ENCODE peak calls at places on chromosome 21, in four cellular contexts. U is tibial artery, H is heart left ventricle, L is ovary. O is an unnamed sample.

GRCh38 chr21:23951251-23951650 is 1656.0 kb downstream of the MRPL39 start:
- DNase-seq in U (no peak), H (no peak), L (no peak), O (no peak)

GRCh38 chr21:31482460-31482859 is 138.4 kb upstream of the TIAM1 start:
- DNase-seq in U (no peak), H (no peak), L (no peak), O (no peak)

GRCh38 chr21:33267250-33267649 is 1.1 kb downstream of the IL10RB start:
- DNase-seq in U (no peak), H (no peak), L (no peak), O (no peak)

GRCh38 chr21:29217818-29218252 is 80.9 kb upstream of the BACH1 start:
- DNase-seq in U (no peak), H (no peak), L (no peak), O (no peak)

GRCh38 chr21:42653492-42654061 is at the start of gene PDE9A:
- DNase-seq in U (no peak), H (no peak), L (peak; percentile 60), O (peak; percentile 62)

GRCh38 chr21:31326478-31327247 is 17.4 kb downstream of the TIAM1 start:
- DNase-seq in U (no peak), H (no peak), L (no peak), O (peak; percentile 39)

GRCh38 chr21:34730756-34731445 is 62.1 kb downstream of the CLIC6 start:
- DNase-seq in U (no peak), H (no peak), L (no peak), O (no peak)

GRCh38 chr21:17783816-17784598 is 35.1 kb downstream of the C21orf91 start:
- DNase-seq in U (no peak), H (no peak), L (no peak), O (peak; percentile 28)

GRCh38 chr21:32334980-32335471 is 36.4 kb downstream of the MRAP start:
- DNase-seq in U (no peak), H (no peak), L (no peak), O (no peak)

GRCh38 chr21:41752231-41752681 is 14.6 kb downstream of the RIPK4 start:
- DNase-seq in U (no peak), H (no peak), L (no peak), O (no peak)

GRCh38 chr21:42047821-42048613 is 23.1 kb upstream of the UMODL1 start:
- DNase-seq in U (peak; percentile 80), H (peak; percentile 70), L (peak; percentile 72), O (no peak)

GRCh38 chr21:18204931-18205330 is 39.7 kb upstream of the CHODL start:
- DNase-seq in U (no peak), H (no peak), L (no peak), O (no peak)

GRCh38 chr21:31447477-31447876 is 103.4 kb upstream of the TIAM1 start:
- DNase-seq in U (no peak), H (no peak), L (no peak), O (no peak)

DNA sequence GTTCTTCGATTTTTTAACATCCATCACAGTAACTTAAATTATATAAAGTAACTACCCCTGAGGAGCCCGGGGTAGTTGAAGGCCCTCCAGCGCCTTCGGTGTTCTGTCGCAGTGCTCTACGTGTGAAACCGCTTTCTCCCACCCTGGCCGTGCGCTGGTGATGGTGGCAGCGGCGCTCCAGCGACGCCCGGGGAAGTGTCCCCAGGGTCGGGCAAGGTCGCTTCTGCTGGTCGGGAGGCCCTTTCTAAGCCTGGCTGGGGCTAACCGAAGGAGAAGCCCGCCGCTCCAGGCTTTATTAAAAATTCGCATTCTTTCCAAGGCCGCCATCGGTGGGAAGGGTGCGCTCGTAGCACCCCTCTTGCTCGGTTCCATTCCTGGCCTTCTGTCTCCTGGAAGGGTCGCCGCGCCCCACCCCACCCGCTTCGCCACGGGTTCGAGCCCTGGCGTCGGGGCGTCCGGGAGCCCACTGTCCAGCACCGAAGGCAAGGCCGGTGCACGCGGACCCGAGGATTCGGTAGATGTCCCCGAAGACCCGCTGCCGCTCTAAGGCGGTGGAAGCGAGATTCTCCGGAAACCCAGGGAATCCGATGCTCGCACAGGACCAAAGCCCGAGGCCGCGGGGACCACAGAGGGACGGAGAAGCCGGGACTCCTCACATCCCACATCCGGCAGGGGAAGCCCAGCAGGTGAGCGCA is 807 bp upstream of the RIPPLY3 start:
- DNase-seq in U (no peak), H (no peak), L (no peak), O (no peak)
- H3K4me3 ChIP-seq in U (peak overlapping the region; percentile 54), H (peak overlapping the region; percentile 37), L (no peak overlapping the region), O (peak overlapping the region; percentile 23)

GRCh38 chr21:21200103-21200938 is 202.1 kb downstream of the NCAM2 start:
- DNase-seq in U (peak; percentile 65), H (peak; percentile 49), L (no peak), O (no peak)
- H3K9me3 ChIP-seq in U (no peaks in the 10 kb centered on the region), H (no peaks in the 10 kb centered on the region), L (no peaks in the 10 kb centered on the region), O (no peaks in the 10 kb centered on the region)

GRCh38 chr21:25639922-25640670 is 1.0 kb downstream of the JAM2 start:
- DNase-seq in U (no peak), H (peak; percentile 54), L (peak; percentile 50), O (no peak)
- H3K4me3 ChIP-seq in U (peak overlapping the region; percentile 68), H (peak overlapping the region; percentile 85), L (peak overlapping the region; percentile 63), O (peak overlapping the region; percentile 54)

GRCh38 chr21:40095477-40095876 is 228.2 kb downstream of the PCP4 start:
- DNase-seq in U (no peak), H (no peak), L (no peak), O (no peak)
- H3K9me3 ChIP-seq in U (no peaks in the 10 kb centered on the region), H (no peaks in the 10 kb centered on the region), L (no peaks in the 10 kb centered on the region), O (no peaks in the 10 kb centered on the region)

GRCh38 chr21:15031790-15032357 is 32.9 kb downstream of the NRIP1 start:
- DNase-seq in U (no peak), H (no peak), L (no peak), O (no peak)

GRCh38 chr21:15036189-15036588 is 28.6 kb downstream of the NRIP1 start:
- DNase-seq in U (no peak), H (no peak), L (no peak), O (no peak)

GRCh38 chr21:15037095-15037730 is 27.6 kb downstream of the NRIP1 start:
- DNase-seq in U (no peak), H (no peak), L (no peak), O (no peak)

GRCh38 chr21:15037894-15038293 is 26.9 kb downstream of the NRIP1 start:
- DNase-seq in U (no peak), H (no peak), L (no peak), O (no peak)

GRCh38 chr21:15034126-15034848 is 30.5 kb downstream of the NRIP1 start:
- DNase-seq in U (no peak), H (no peak), L (no peak), O (no peak)
- H3K4me3 ChIP-seq in U (no peak overlapping the region), H (no peak overlapping the region), L (no peak overlapping the region), O (no peak overlapping the region)

DNA sequence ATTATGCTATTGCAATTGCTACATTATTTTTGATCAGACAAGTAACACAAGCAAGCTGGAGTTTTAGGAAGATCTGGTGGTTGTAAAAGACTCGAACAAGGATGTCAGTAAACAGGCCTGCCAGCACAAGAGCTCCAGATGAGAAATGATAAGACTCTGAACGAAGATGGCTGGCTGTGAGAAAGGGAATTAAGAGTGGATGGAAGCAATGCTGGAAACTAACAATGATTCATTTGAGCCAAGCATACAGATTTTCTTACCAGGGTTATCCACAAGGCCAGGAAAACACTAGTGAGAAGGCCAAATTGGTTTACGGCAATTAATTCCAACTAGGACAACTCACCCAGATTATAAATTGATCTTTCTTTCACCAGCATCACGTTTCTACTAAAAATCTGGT is 54.2 kb downstream of the NRIP1 start:
- DNase-seq in U (no peak), H (no peak), L (no peak), O (no peak)
- H3K9me3 ChIP-seq in U (no peaks in the 10 kb centered on the region), H (no peaks in the 10 kb centered on the region), L (no peaks in the 10 kb centered on the region), O (no peaks in the 10 kb centered on the region)

GRCh38 chr21:46357684-46358425 is 33.9 kb downstream of the PCNT start:
- DNase-seq in U (no peak), H (no peak), L (no peak), O (no peak)
- H3K4me3 ChIP-seq in U (no peak overlapping the region), H (no peak overlapping the region), L (no peak overlapping the region), O (no peak overlapping the region)

GRCh38 chr21:9755611-9756010 is 765.8 kb upstream of the TPTE start:
- DNase-seq in U (no peak), H (no peak), L (no peak), O (no peak)
- H3K9me3 ChIP-seq in U (peaks cover 4% of the 10 kb centered on the region), H (no peaks in the 10 kb centered on the region), L (no peaks in the 10 kb centered on the region), O (peaks cover 3% of the 10 kb centered on the region)

GRCh38 chr21:44919111-44919912 is 1.4 kb downstream of the ITGB2 start:
- DNase-seq in U (no peak), H (no peak), L (no peak), O (no peak)

GRCh38 chr21:44916965-44917364 is 3.7 kb downstream of the ITGB2 start:
- DNase-seq in U (no peak), H (no peak), L (no peak), O (no peak)

GRCh38 chr21:44918581-44919033 is 2.1 kb downstream of the ITGB2 start:
- DNase-seq in U (no peak), H (no peak), L (no peak), O (no peak)

GRCh38 chr21:44917446-44918106 is 3.1 kb downstream of the ITGB2 start:
- DNase-seq in U (no peak), H (no peak), L (no peak), O (no peak)

GRCh38 chr21:44918107-44918470 is 2.6 kb downstream of the ITGB2 start:
- DNase-seq in U (no peak), H (no peak), L (no peak), O (no peak)
- H3K4me3 ChIP-seq in U (no peak overlapping the region), H (no peak overlapping the region), L (no peak overlapping the region), O (peak overlapping the region; percentile 99)